ENCODE peak calls at places on chromosomes 7 and 10, in six cellular contexts. V is psoas muscle, Z is tibial nerve, N is SJSA1, B is K562, X is heart right ventricle. E is an unnamed sample. For H3K4me1 and H3K27me3, the result is how much of the 10 kb centered on the place peaks cover.

GRCh38 chr7:29555061-29555460 is 8.6 kb upstream of the PRR15 start:
- DNase-seq in N (no peak), B (no peak), V (no peak), Z (no peak), X (no peak), E (no peak)

GRCh38 chr7:139339025-139339424 is 2.1 kb upstream of the FMC1 start:
- DNase-seq in V (no peak), Z (no peak), X (no peak), B (no peak), N (no peak), E (no peak)

GRCh38 chr10:60353519-60354258 is 36.0 kb downstream of the ANK3 start:
- DNase-seq in B (peak), N (no peak), X (peak), Z (no peak), V (no peak), E (peak)

GRCh38 chr7:32163141-32163806 is 93.1 kb upstream of the PDE1C start:
- DNase-seq in V (peak), X (peak), B (peak), N (peak), Z (peak), E (no peak)

GRCh38 chr10:131902211-131902610 is 1.4 kb downstream of the PPP2R2D start:
- DNase-seq in N (no peak), X (no peak), Z (no peak), V (no peak), B (no peak), E (no peak)

GRCh38 chr10:76880931-76881330 is 756.7 kb downstream of the KCNMA1 start:
- DNase-seq in N (no peak), B (no peak), V (no peak), X (no peak), Z (no peak), E (no peak)

GRCh38 chr7:135976312-135977019 is 693 bp downstream of the MTPN start:
- DNase-seq in V (peak), B (peak), Z (no peak), X (no peak), N (no peak), E (peak)

GRCh38 chr10:32295027-32295426 is 51.9 kb downstream of the EPC1 start:
- DNase-seq in Z (no peak), V (no peak), B (no peak), X (no peak), N (no peak), E (no peak)

GRCh38 chr10:29834990-29835569 is 200.3 kb upstream of the SVIL start:
- DNase-seq in V (no peak), B (no peak), X (no peak), Z (no peak), N (no peak), E (no peak)

GRCh38 chr10:101611506-101611905 is 23.4 kb downstream of the DPCD start:
- DNase-seq in B (peak), V (no peak), Z (no peak), X (no peak), N (no peak), E (no peak)

GRCh38 chr7:30925117-30925516 is 13.5 kb downstream of the AQP1 start:
- DNase-seq in N (peak), Z (no peak), X (no peak), V (peak), B (no peak), E (peak)

GRCh38 chr10:124607693-124608092 is 136.5 kb downstream of the FAM53B start:
- DNase-seq in N (no peak), X (no peak), V (no peak), B (no peak), Z (no peak), E (no peak)
- H3K4me1 ChIP-seq in N (under half), X (under half), V (under half), B (under half), Z (half or more), E (under half)

GRCh38 chr7:101233907-101234547 is 3.6 kb downstream of the CLDN15 start:
- DNase-seq in N (no peak), B (peak), V (no peak), Z (no peak), X (no peak), E (no peak)

GRCh38 chr7:101236292-101236691 is 1.3 kb downstream of the CLDN15 start:
- DNase-seq in Z (no peak), B (no peak), V (no peak), N (no peak), X (no peak), E (no peak)

GRCh38 chr7:101234636-101235035 is 3.0 kb downstream of the CLDN15 start:
- DNase-seq in V (no peak), Z (no peak), B (no peak), X (no peak), N (no peak), E (no peak)

GRCh38 chr7:101235050-101235449 is 2.6 kb downstream of the CLDN15 start:
- DNase-seq in N (no peak), X (no peak), Z (no peak), B (peak), V (no peak), E (no peak)

GRCh38 chr7:101235522-101235921 is 2.1 kb downstream of the CLDN15 start:
- DNase-seq in B (no peak), N (no peak), Z (no peak), V (no peak), X (no peak), E (no peak)
- H3K27ac ChIP-seq in B (no peak), N (no peak), Z (no peak), V (no peak), X (no peak), E (no peak)

GRCh38 chr10:79237801-79238520 is 109.3 kb upstream of the PPIF start:
- DNase-seq in Z (no peak), N (no peak), B (no peak), X (no peak), V (no peak), E (no peak)
- H3K27me3 ChIP-seq in Z (under half), N (under half), B (under half), X (under half), V (under half), E (under half)

GRCh38 chr10:88083597-88083989 is 220.2 kb downstream of the PTEN start:
- DNase-seq in B (no peak), V (no peak), X (no peak), N (no peak), Z (no peak), E (no peak)
- H3K4me1 ChIP-seq in B (under half), V (under half), X (under half), N (under half), Z (under half), E (under half)

GRCh38 chr7:65001291-65001814 is 5.1 kb downstream of the ERV3-1 start:
- DNase-seq in N (no peak), Z (no peak), B (no peak), X (no peak), V (no peak), E (no peak)
- H3K27ac ChIP-seq in N (no peak), Z (no peak), B (peak), X (no peak), V (no peak), E (no peak)

GRCh38 chr10:91162050-91162494 is 58.4 kb upstream of the PCGF5 start:
- DNase-seq in Z (no peak), N (no peak), X (no peak), B (peak), V (no peak), E (no peak)
- H3K27me3 ChIP-seq in Z (under half), N (under half), X (under half), B (under half), V (under half), E (under half)

GRCh38 chr7:91137969-91138368 is 126.3 kb upstream of the FZD1 start:
- DNase-seq in X (no peak), V (no peak), N (no peak), B (no peak), Z (no peak), E (no peak)

GRCh38 chr7:91140286-91140685 is 123.9 kb upstream of the FZD1 start:
- DNase-seq in X (no peak), N (no peak), V (no peak), B (no peak), Z (no peak), E (no peak)

GRCh38 chr7:91137447-91137846 is 126.8 kb upstream of the FZD1 start:
- DNase-seq in Z (no peak), X (no peak), N (no peak), V (no peak), B (no peak), E (no peak)

GRCh38 chr7:91142743-91143142 is 121.5 kb upstream of the FZD1 start:
- DNase-seq in Z (no peak), N (no peak), V (no peak), B (no peak), X (no peak), E (no peak)

GRCh38 chr7:91140982-91141381 is 123.3 kb upstream of the FZD1 start:
- DNase-seq in Z (peak), B (no peak), X (peak), V (no peak), N (no peak), E (no peak)
- H3K4me1 ChIP-seq in Z (under half), B (under half), X (under half), V (under half), N (under half), E (under half)

GRCh38 chr10:110455440-110455839 is 42.3 kb upstream of the DUSP5 start:
- DNase-seq in Z (no peak), X (no peak), B (no peak), V (no peak), N (no peak), E (no peak)
- H3K27ac ChIP-seq in Z (no peak), X (no peak), B (no peak), V (no peak), N (no peak), E (no peak)

GRCh38 chr10:87816163-87816841 is 1.7 kb downstream of the ATAD1 start:
- DNase-seq in Z (no peak), X (no peak), V (no peak), N (no peak), B (no peak), E (no peak)

GRCh38 chr10:87817873-87818504 is at the start of gene ATAD1:
- DNase-seq in Z (peak), V (peak), N (peak), B (peak), X (peak), E (peak)

GRCh38 chr10:87818505-87819273 is 663 bp upstream of the ATAD1 start:
- DNase-seq in N (no peak), X (peak), B (peak), V (no peak), Z (peak), E (no peak)

GRCh38 chr10:87816842-87817178 is 1.2 kb downstream of the ATAD1 start:
- DNase-seq in X (no peak), B (no peak), V (no peak), Z (no peak), N (no peak), E (no peak)

GRCh38 chr10:87817291-87817872 is 644 bp downstream of the ATAD1 start:
- DNase-seq in N (no peak), Z (peak), V (no peak), B (no peak), X (no peak), E (no peak)
- H3K27me3 ChIP-seq in N (under half), Z (under half), V (under half), B (under half), X (under half), E (under half)

E was measured in right lobe of liver.